ENCODE peak calls at places on chromosomes 5 and 9, in nine cellular contexts. X is stimulated activated CD4-positive, alpha-beta T cell treated with anti-CD3 and anti-CD28 coated beads, TNF-alpha, amount 100 ng/mL, for 1 hour; Z is GM10248; Q is hypothalamus; B is BJ; A is HFFc6; T is stimulated activated CD8-positive, alpha-beta memory T cell treated with anti-CD3 and anti-CD28 coated beads, Interleukin-4, amount 100 ng/mL, for 24 hours; M is HEK293T; P is sciatic nerve. N is an unnamed sample.

GRCh38 chr5:172638209-172638768 is 2.8 kb upstream of the NEURL1B start:
- DNase-seq in X (no peak), Z (no peak), Q (no peak), B (no peak), A (no peak), T (no peak), M (no peak), P (no peak), N (no peak)

GRCh38 chr9:132199056-132199455 is 37.2 kb downstream of the NTNG2 start:
- DNase-seq in X (no peak), Z (no peak), Q (no peak), B (no peak), A (no peak), T (no peak), M (no peak), P (no peak), N (no peak)

GRCh38 chr5:59768204-59769040 is 125.1 kb downstream of the PDE4D start:
- DNase-seq in X (no peak), Z (peak), Q (no peak), B (no peak), A (peak), T (no peak), M (peak), P (peak), N (no peak)

GRCh38 chr9:135443811-135444470 is 35.6 kb upstream of the PPP1R26 start:
- DNase-seq in X (no peak), Z (no peak), Q (no peak), B (no peak), A (no peak), T (no peak), M (no peak), P (no peak), N (no peak)

GRCh38 chr9:93899609-93900435 is 55.3 kb downstream of the BARX1 start:
- DNase-seq in X (no peak), Z (no peak), Q (no peak), B (no peak), A (no peak), T (no peak), M (no peak), P (peak), N (no peak)

GRCh38 chr5:78568212-78568611 is 80.4 kb downstream of the LHFPL2 start:
- DNase-seq in X (no peak), Z (no peak), Q (peak), B (no peak), A (no peak), T (no peak), M (no peak), P (no peak), N (no peak)

GRCh38 chr5:173595826-173596225 is 20.6 kb downstream of the BOD1 start:
- DNase-seq in X (no peak), Z (no peak), Q (no peak), B (no peak), A (no peak), T (no peak), M (no peak), P (no peak), N (no peak)

GRCh38 chr5:34657550-34657921 is 1.4 kb downstream of the RAI14 start:
- DNase-seq in X (no peak), Z (no peak), Q (no peak), B (no peak), A (peak), T (no peak), M (peak), P (no peak), N (no peak)

GRCh38 chr5:177154003-177154643 is 20.6 kb downstream of the NSD1 start:
- DNase-seq in X (no peak), Z (no peak), Q (no peak), B (peak), A (peak), T (no peak), M (no peak), P (no peak), N (no peak)

GRCh38 chr5:89878140-89878570 is 531.4 kb downstream of the CETN3 start:
- DNase-seq in X (no peak), Z (no peak), Q (no peak), B (peak), A (peak), T (no peak), M (peak), P (no peak), N (no peak)

GRCh38 chr9:124773473-124774130 is 2.5 kb upstream of the NR6A1 start:
- DNase-seq in X (no peak), Z (no peak), Q (no peak), B (no peak), A (no peak), T (no peak), M (no peak), P (no peak), N (no peak)

GRCh38 chr5:56340196-56340980 is 107.3 kb upstream of the ANKRD55 start:
- DNase-seq in X (no peak), Z (no peak), Q (no peak), B (no peak), A (no peak), T (no peak), M (no peak), P (no peak), N (no peak)

GRCh38 chr5:55509768-55510522 is 24.8 kb downstream of the PLPP1 start:
- DNase-seq in X (no peak), Z (no peak), Q (no peak), B (no peak), A (no peak), T (no peak), M (no peak), P (no peak), N (no peak)

GRCh38 chr9:97759611-97760288 is 62.6 kb upstream of the XPA start:
- DNase-seq in X (no peak), Z (no peak), Q (peak), B (no peak), A (no peak), T (no peak), M (no peak), P (no peak), N (no peak)

GRCh38 chr5:159061834-159062530 is 37.7 kb downstream of the EBF1 start:
- DNase-seq in X (no peak), Z (no peak), Q (no peak), B (no peak), A (no peak), T (no peak), M (no peak), P (no peak), N (no peak)

GRCh38 chr5:18113724-18114123 is 479.5 kb downstream of the TAF11L14 start:
- DNase-seq in X (no peak), Z (no peak), Q (no peak), B (no peak), A (no peak), T (no peak), M (no peak), P (no peak), N (no peak)

GRCh38 chr5:149039501-149039900 is 23.4 kb downstream of the SH3TC2 start:
- DNase-seq in X (no peak), Z (no peak), Q (no peak), B (no peak), A (no peak), T (no peak), M (no peak), P (no peak), N (no peak)

GRCh38 chr5:115309751-115310370 is 13.4 kb upstream of the CCDC112 start:
- DNase-seq in X (no peak), Z (no peak), Q (no peak), B (no peak), A (peak), T (no peak), M (no peak), P (no peak), N (no peak)

GRCh38 chr9:130927995-130928900 is 10.8 kb downstream of the FIBCD1 start:
- DNase-seq in X (no peak), Z (peak), Q (peak), B (no peak), A (peak), T (no peak), M (no peak), P (no peak), N (no peak)

GRCh38 chr5:59640411-59640810 is 253.1 kb downstream of the PDE4D start:
- DNase-seq in X (no peak), Z (no peak), Q (peak), B (no peak), A (peak), T (no peak), M (no peak), P (no peak), N (no peak)

GRCh38 chr9:19232830-19233194 is 2.3 kb downstream of the DENND4C start:
- DNase-seq in X (no peak), Z (peak), Q (no peak), B (no peak), A (peak), T (no peak), M (no peak), P (no peak), N (no peak)

GRCh38 chr9:112327718-112328450 is 5.5 kb downstream of the PTBP3 start:
- DNase-seq in X (no peak), Z (no peak), Q (no peak), B (no peak), A (no peak), T (no peak), M (no peak), P (no peak), N (no peak)

GRCh38 chr9:35529156-35529823 is 39.4 kb downstream of the RUSC2 start:
- DNase-seq in X (no peak), Z (no peak), Q (no peak), B (no peak), A (no peak), T (no peak), M (no peak), P (no peak), N (no peak)

N was measured in CMK.